ENCODE peak calls at places on chromosome 14, in ten cellular contexts. A is foreskin fibroblast, H is NCI-H524, L is mucosa of gallbladder, I is breast epithelium, Y is cardiac fibroblast, R is ACHN, P is COR-L47, V is T1000, J is NCI-H1694. U is an unnamed sample.

GRCh38 chr14:103504991-103505565 is 17.6 kb downstream of the CKB start:
- DNase-seq in A (no peak), H (no peak), L (no peak), I (no peak), Y (no peak), R (no peak), P (no peak), V (no peak), J (no peak), U (no peak)

GRCh38 chr14:24297190-24297964 is 2.2 kb downstream of the DHRS1 start:
- DNase-seq in A (peak; percentile 50), H (peak; percentile 17), L (no peak), I (no peak), Y (peak; percentile 31), R (peak; percentile 67), P (peak; percentile 23), V (no peak), J (peak; percentile 49), U (no peak)

GRCh38 chr14:73142216-73142615 is 5.9 kb downstream of the PSEN1 start:
- DNase-seq in A (no peak), H (no peak), L (no peak), I (no peak), Y (no peak), R (no peak), P (no peak), V (no peak), J (no peak), U (no peak)

GRCh38 chr14:100669468-100669867 is 57.2 kb upstream of the DLK1 start:
- DNase-seq in A (peak; percentile 23), H (no peak), L (no peak), I (no peak), Y (no peak), R (no peak), P (no peak), V (no peak), J (peak; percentile 26), U (no peak)

GRCh38 chr14:91599966-91600365 is 89.9 kb upstream of the PPP4R3A start:
- DNase-seq in A (peak; percentile 17), H (no peak), L (no peak), I (no peak), Y (no peak), R (no peak), P (no peak), V (no peak), J (no peak), U (no peak)

GRCh38 chr14:71004481-71004880 is 97.2 kb downstream of the PCNX1 start:
- DNase-seq in A (peak; percentile 6), H (no peak), L (no peak), I (no peak), Y (no peak), R (no peak), P (no peak), V (no peak), J (no peak), U (no peak)

GRCh38 chr14:53152627-53152908 is 555 bp downstream of the DDHD1 start:
- DNase-seq in A (no peak), H (no peak), L (no peak), I (no peak), Y (no peak), R (no peak), P (no peak), V (no peak), J (no peak), U (peak; percentile 3)

GRCh38 chr14:80776186-80776585 is 165.4 kb downstream of the CEP128 start:
- DNase-seq in A (no peak), H (no peak), L (no peak), I (no peak), Y (no peak), R (no peak), P (no peak), V (no peak), J (no peak), U (no peak)

GRCh38 chr14:70181276-70181675 is 7.5 kb downstream of the SLC8A3 start:
- DNase-seq in A (peak; percentile 4), H (no peak), L (no peak), I (no peak), Y (no peak), R (no peak), P (no peak), V (no peak), J (peak; percentile 17), U (no peak)

GRCh38 chr14:106277503-106277902 is 751.1 kb downstream of the TMEM121 start:
- DNase-seq in A (no peak), H (no peak), L (no peak), I (no peak), Y (no peak), R (peak; percentile 22), P (no peak), V (no peak), J (peak; percentile 35), U (no peak)

GRCh38 chr14:54216827-54217226 is 180.0 kb upstream of the CDKN3 start:
- DNase-seq in A (no peak), H (no peak), L (no peak), I (no peak), Y (no peak), R (no peak), P (no peak), V (no peak), J (no peak), U (no peak)

GRCh38 chr14:92224348-92224954 is 98.5 kb upstream of the SLC24A4 start:
- DNase-seq in A (peak; percentile 28), H (no peak), L (no peak), I (no peak), Y (no peak), R (no peak), P (no peak), V (no peak), J (no peak), U (peak; percentile 4)

GRCh38 chr14:95516554-95517209 is at the start of gene SYNE3:
- DNase-seq in A (peak; percentile 89), H (no peak), L (no peak), I (no peak), Y (peak; percentile 59), R (peak; percentile 32), P (no peak), V (no peak), J (no peak), U (no peak)

GRCh38 chr14:81323621-81324400 is 76.3 kb downstream of the STON2 start:
- DNase-seq in A (no peak), H (peak; percentile 84), L (peak; percentile 71), I (peak; percentile 54), Y (no peak), R (peak; percentile 77), P (peak; percentile 55), V (no peak), J (no peak), U (peak; percentile 42)

GRCh38 chr14:56532546-56532945 is 47.1 kb upstream of the TMEM260 start:
- DNase-seq in A (no peak), H (no peak), L (no peak), I (no peak), Y (no peak), R (no peak), P (no peak), V (no peak), J (no peak), U (no peak)

GRCh38 chr14:74380172-74380571 is 31.9 kb downstream of the VRTN start:
- DNase-seq in A (peak; percentile 41), H (no peak), L (no peak), I (no peak), Y (no peak), R (no peak), P (no peak), V (no peak), J (no peak), U (no peak)

U was measured in A172.